ENCODE peak calls at places on chromosomes 2 and 18, in four cellular contexts. V is fibroblast of gingiva, E is fibroblast of the aortic adventitia, T is T-helper 1 cell. Z is an unnamed sample.

GRCh38 chr18:5519448-5520362 is 24.1 kb downstream of the EPB41L3 start:
- DNase-seq in V (peak), E (peak), T (no peak), Z (peak)

GRCh38 chr2:76599732-76600368 is 889.1 kb upstream of the GCFC2 start:
- DNase-seq in V (no peak), E (peak), T (no peak), Z (peak)

GRCh38 chr2:236167297-236168109 is 683 bp downstream of the GBX2 start:
- DNase-seq in V (peak), E (no peak), T (no peak), Z (peak)

GRCh38 chr18:2723207-2723606 is 67.7 kb downstream of the SMCHD1 start:
- DNase-seq in V (no peak), E (no peak), T (no peak), Z (no peak)

GRCh38 chr2:189393440-189394111 is 47.7 kb upstream of the WDR75 start:
- DNase-seq in V (peak), E (peak), T (no peak), Z (peak)

GRCh38 chr18:77013777-77014525 is 118.6 kb downstream of the MBP start:
- DNase-seq in V (no peak), E (peak), T (no peak), Z (no peak)

GRCh38 chr18:65498605-65499004 is 252.2 kb upstream of the CDH7 start:
- DNase-seq in V (no peak), E (no peak), T (no peak), Z (no peak)

GRCh38 chr2:143710879-143711278 is 581.7 kb downstream of the ARHGAP15 start:
- DNase-seq in V (no peak), E (no peak), T (no peak), Z (no peak)

GRCh38 chr2:227406177-227407031 is 18.7 kb upstream of the SCYGR1 start:
- DNase-seq in V (peak), E (peak), T (no peak), Z (peak)

GRCh38 chr2:146417942-146418341 is 1426.9 kb upstream of the ACVR2A start:
- DNase-seq in V (no peak), E (no peak), T (no peak), Z (no peak)

GRCh38 chr18:25044694-25045093 is 307.3 kb downstream of the ZNF521 start:
- DNase-seq in V (no peak), E (no peak), T (no peak), Z (no peak)

GRCh38 chr18:39561136-39561535 is 1995.5 kb upstream of the CELF4 start:
- DNase-seq in V (no peak), E (no peak), T (no peak), Z (peak)

GRCh38 chr18:70380915-70381896 is 92.4 kb downstream of the SOCS6 start:
- DNase-seq in V (no peak), E (no peak), T (no peak), Z (no peak)

GRCh38 chr2:127589876-127590275 is 54.4 kb downstream of the MYO7B start:
- DNase-seq in V (no peak), E (no peak), T (no peak), Z (no peak)

GRCh38 chr2:46286715-46287114 is 10.5 kb upstream of the EPAS1 start:
- DNase-seq in V (no peak), E (no peak), T (no peak), Z (no peak)

GRCh38 chr18:46559946-46560670 is 96.9 kb downstream of the LOXHD1 start:
- DNase-seq in V (no peak), E (no peak), T (no peak), Z (no peak)

GRCh38 chr18:23200751-23201150 is 65.5 kb downstream of the CABLES1 start:
- DNase-seq in V (no peak), E (no peak), T (no peak), Z (no peak)

GRCh38 chr2:86056935-86057334 is 48.8 kb downstream of the POLR1A start:
- DNase-seq in V (no peak), E (no peak), T (no peak), Z (no peak)

GRCh38 chr18:76467371-76468190 is 27.5 kb downstream of the ZNF516 start:
- DNase-seq in V (peak), E (no peak), T (no peak), Z (peak)

GRCh38 chr18:29191263-29191662 is 1014.3 kb upstream of the CDH2 start:
- DNase-seq in V (peak), E (peak), T (no peak), Z (peak)

GRCh38 chr2:181106229-181106628 is 125.8 kb downstream of the UBE2E3 start:
- DNase-seq in V (peak), E (no peak), T (no peak), Z (no peak)

GRCh38 chr2:100285691-100286090 is 36.6 kb downstream of the LONRF2 start:
- DNase-seq in V (no peak), E (peak), T (no peak), Z (peak)

GRCh38 chr2:105344704-105345345 is 7.5 kb downstream of the C2orf49 start:
- DNase-seq in V (peak), E (peak), T (no peak), Z (peak)

GRCh38 chr18:64888956-64889355 is 740.1 kb upstream of the LINC00305 start:
- DNase-seq in V (no peak), E (no peak), T (no peak), Z (no peak)

GRCh38 chr2:42314892-42315468 is 46.0 kb downstream of the COX7A2L start:
- DNase-seq in V (peak), E (peak), T (no peak), Z (peak)

GRCh38 chr18:71105078-71105819 is 816.4 kb downstream of the SOCS6 start:
- DNase-seq in V (peak), E (peak), T (no peak), Z (peak)

GRCh38 chr2:64453710-64454315 is at the start of gene LGALSL:
- DNase-seq in V (peak), E (peak), T (peak), Z (peak)

GRCh38 chr2:68824831-68825230 is 46.4 kb downstream of the BMP10 start:
- DNase-seq in V (peak), E (peak), T (no peak), Z (peak)

GRCh38 chr2:113137827-113138226 is 10.4 kb downstream of the IL1RN start:
- DNase-seq in V (no peak), E (no peak), T (no peak), Z (no peak)

GRCh38 chr2:11006191-11006590 is 94.5 kb downstream of the KCNF1 start:
- DNase-seq in V (no peak), E (no peak), T (no peak), Z (no peak)

GRCh38 chr2:68255736-68256450 is 3.6 kb upstream of the PPP3R1 start:
- DNase-seq in V (peak), E (peak), T (no peak), Z (peak)

GRCh38 chr18:80213173-80213572 is 34.1 kb downstream of the PARD6G start:
- DNase-seq in V (no peak), E (no peak), T (no peak), Z (no peak)

Z was measured in fibroblast of pulmonary artery.